ENCODE peak calls at places on chromosome 15, in four cellular contexts. Q, C, N and R are unnamed samples.

GRCh38 chr15:67110958-67111864 is 45.8 kb downstream of the SMAD3 start:
- DNase-seq in Q (peak), N (no peak), C (no peak), R (no peak)

GRCh38 chr15:99424978-99425665 is 140.7 kb upstream of the MEF2A start:
- DNase-seq in N (no peak), Q (peak), C (peak), R (no peak)

GRCh38 chr15:63901912-63902670 is 68.3 kb upstream of the HERC1 start:
- DNase-seq in Q (no peak), N (no peak), C (no peak), R (no peak)

GRCh38 chr15:85831415-85832113 is 36.8 kb upstream of the KLHL25 start:
- DNase-seq in C (peak), N (peak), Q (no peak), R (peak)

GRCh38 chr15:69628256-69629093 is 175.9 kb downstream of the RPLP1 start:
- DNase-seq in Q (no peak), N (no peak), C (no peak), R (no peak)

GRCh38 chr15:48811325-48811938 is 563 bp upstream of the CEP152 start:
- DNase-seq in C (no peak), Q (peak), N (no peak), R (no peak)

GRCh38 chr15:89307046-89307587 is 27.5 kb downstream of the POLG start:
- DNase-seq in Q (no peak), C (peak), N (no peak), R (no peak)

GRCh38 chr15:74422370-74422722 is 11.4 kb downstream of the SEMA7A start:
- DNase-seq in N (no peak), Q (no peak), C (no peak), R (no peak)

GRCh38 chr15:69539316-69539715 is 86.7 kb downstream of the RPLP1 start:
- DNase-seq in N (no peak), C (no peak), Q (no peak), R (no peak)

GRCh38 chr15:69450968-69451695 is 1.5 kb upstream of the RPLP1 start:
- DNase-seq in C (no peak), Q (no peak), N (no peak), R (no peak)

GRCh38 chr15:87722941-87723691 is 533.4 kb downstream of the NTRK3 start:
- DNase-seq in C (no peak), N (no peak), Q (no peak), R (no peak)

GRCh38 chr15:92361321-92362090 is 32.2 kb upstream of the ST8SIA2 start:
- DNase-seq in N (no peak), C (no peak), Q (no peak), R (no peak)

GRCh38 chr15:25416693-25417092 is 22.1 kb downstream of the UBE3A start:
- DNase-seq in N (no peak), Q (no peak), C (no peak), R (no peak)

GRCh38 chr15:94305133-94305532 is 73.8 kb downstream of the MCTP2 start:
- DNase-seq in C (no peak), N (no peak), Q (peak), R (no peak)

GRCh38 chr15:86034904-86035303 is 44.8 kb upstream of the AGBL1 start:
- DNase-seq in N (no peak), C (no peak), Q (no peak), R (no peak)

GRCh38 chr15:67022587-67022986 is 42.8 kb upstream of the SMAD3 start:
- DNase-seq in C (no peak), Q (no peak), N (no peak), R (no peak)

GRCh38 chr15:41621200-41622193 is 38.7 kb upstream of the MGA start:
- DNase-seq in Q (peak), C (peak), N (peak), R (peak)

GRCh38 chr15:88274534-88275460 is 18.3 kb upstream of the NTRK3 start:
- DNase-seq in Q (peak), C (no peak), N (peak), R (no peak)